ENCODE peak calls at places on chromosome 15, in six cellular contexts. G is fibroblast of pulmonary artery, T is stomach, E is epithelial cell of esophagus, H is foreskin fibroblast, F is endothelial cell. W is an unnamed sample.

GRCh38 chr15:65286069-65286703 is 497 bp downstream of the PARP16 start:
- DNase-seq in G (peak; percentile 9), T (peak; percentile 51), E (peak; percentile 21), H (no peak), F (peak; percentile 43), W (no peak)

GRCh38 chr15:95175914-95176658 is 944.7 kb downstream of the MCTP2 start:
- DNase-seq in G (peak; percentile 93), T (no peak), E (peak; percentile 83), H (peak; percentile 85), F (no peak), W (no peak)

GRCh38 chr15:65550681-65551098 is 20.4 kb downstream of the HACD3 start:
- DNase-seq in G (peak; percentile 25), T (no peak), E (no peak), H (no peak), F (no peak), W (no peak)

GRCh38 chr15:40367038-40367672 is 9.1 kb downstream of the DISP2 start:
- DNase-seq in G (no peak), T (peak; percentile 96), E (no peak), H (no peak), F (no peak), W (no peak)

GRCh38 chr15:64050281-64051092 is 4.2 kb upstream of the DAPK2 start:
- DNase-seq in G (no peak), T (no peak), E (no peak), H (no peak), F (no peak), W (no peak)

GRCh38 chr15:36008719-36009118 is 462.8 kb upstream of the DPH6 start:
- DNase-seq in G (no peak), T (no peak), E (no peak), H (no peak), F (no peak), W (no peak)

GRCh38 chr15:81024265-81024875 is 23.6 kb downstream of the TLNRD1 start:
- DNase-seq in G (no peak), T (no peak), E (no peak), H (peak; percentile 17), F (no peak), W (no peak)

GRCh38 chr15:85554852-85555521 is 174.6 kb downstream of the AKAP13 start:
- DNase-seq in G (no peak), T (no peak), E (no peak), H (no peak), F (no peak), W (no peak)

GRCh38 chr15:52790941-52791751 is 1.0 kb upstream of the ONECUT1 start:
- DNase-seq in G (no peak), T (no peak), E (no peak), H (no peak), F (peak; percentile 48), W (no peak)

GRCh38 chr15:73936181-73936580 is 9.9 kb downstream of the LOXL1 start:
- DNase-seq in G (peak; percentile 69), T (no peak), E (peak; percentile 87), H (no peak), F (no peak), W (no peak)

GRCh38 chr15:82878325-82878724 is 68.9 kb downstream of the WHAMM start:
- DNase-seq in G (no peak), T (no peak), E (no peak), H (no peak), F (no peak), W (no peak)

GRCh38 chr15:23538657-23539056 is 26.8 kb upstream of the MKRN3 start:
- DNase-seq in G (no peak), T (no peak), E (no peak), H (no peak), F (no peak), W (no peak)

GRCh38 chr15:23536659-23537058 is 28.8 kb upstream of the MKRN3 start:
- DNase-seq in G (no peak), T (no peak), E (no peak), H (no peak), F (no peak), W (no peak)

GRCh38 chr15:23539892-23540291 is 25.6 kb upstream of the MKRN3 start:
- DNase-seq in G (no peak), T (no peak), E (no peak), H (no peak), F (no peak), W (no peak)
- TF ChIP-seq CTCF in G (no peak), T (no peak), E (no peak), H (no peak), F (no peak), W (no peak)

GRCh38 chr15:79034284-79034683 is 56.3 kb downstream of the RASGRF1 start:
- DNase-seq in G (no peak), T (no peak), E (no peak), H (no peak), F (no peak), W (no peak)

GRCh38 chr15:79036323-79036722 is 54.3 kb downstream of the RASGRF1 start:
- DNase-seq in G (no peak), T (no peak), E (no peak), H (no peak), F (no peak), W (no peak)

GRCh38 chr15:79032656-79033055 is 57.9 kb downstream of the RASGRF1 start:
- DNase-seq in G (no peak), T (no peak), E (no peak), H (no peak), F (no peak), W (no peak)

GRCh38 chr15:79035814-79036213 is 54.8 kb downstream of the RASGRF1 start:
- DNase-seq in G (no peak), T (no peak), E (no peak), H (no peak), F (no peak), W (no peak)

GRCh38 chr15:79035111-79035601 is 55.4 kb downstream of the RASGRF1 start:
- DNase-seq in G (no peak), T (no peak), E (peak; percentile 41), H (no peak), F (no peak), W (no peak)
- TF ChIP-seq CTCF in G (no peak), T (no peak), E (no peak), H (no peak), F (peak; percentile 29), W (no peak)

GRCh38 chr15:22813844-22814243 is 24.6 kb upstream of the NIPA2 start:
- DNase-seq in G (no peak), T (no peak), E (no peak), H (no peak), F (no peak), W (no peak)

GRCh38 chr15:22810735-22811338 is 24.4 kb downstream of the NIPA1 start:
- DNase-seq in G (no peak), T (no peak), E (no peak), H (peak; percentile 16), F (no peak), W (no peak)

GRCh38 chr15:22808761-22809280 is 22.4 kb downstream of the NIPA1 start:
- DNase-seq in G (no peak), T (no peak), E (no peak), H (no peak), F (no peak), W (no peak)

GRCh38 chr15:22810033-22810734 is 23.7 kb downstream of the NIPA1 start:
- DNase-seq in G (no peak), T (no peak), E (no peak), H (no peak), F (no peak), W (no peak)

DNA sequence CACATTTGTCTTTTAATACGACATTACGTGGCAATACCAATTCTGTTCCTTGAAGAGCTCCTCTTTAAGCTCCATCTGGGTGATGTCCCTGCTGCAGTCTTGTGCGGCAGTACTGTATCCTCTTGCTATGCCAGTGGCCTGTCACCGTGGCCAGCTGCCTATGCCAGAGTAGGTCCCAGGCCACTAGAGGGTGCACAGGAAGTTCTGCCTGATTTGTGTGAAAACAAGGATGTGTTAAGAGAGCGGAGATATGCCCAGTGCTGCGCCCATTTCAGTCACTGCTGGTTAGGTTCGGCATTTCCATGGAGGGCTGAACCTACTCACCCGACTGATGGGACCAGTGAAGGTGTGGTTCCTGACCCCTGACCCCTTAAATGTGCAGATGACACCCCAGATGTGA is 25.2 kb downstream of the NIPA1 start:
- DNase-seq in G (peak; percentile 19), T (peak; percentile 66), E (peak; percentile 8), H (peak; percentile 3), F (peak; percentile 46), W (peak; percentile 4)
- TF ChIP-seq CTCF in G (peak; percentile 35), T (no peak), E (peak; percentile 23), H (peak; percentile 44), F (no peak), W (no peak)

GRCh38 chr15:42800731-42801474 is 64.0 kb upstream of the CDAN1 start:
- DNase-seq in G (no peak), T (no peak), E (peak; percentile 30), H (no peak), F (peak; percentile 8), W (no peak)

GRCh38 chr15:42802168-42802567 is 65.2 kb upstream of the CDAN1 start:
- DNase-seq in G (no peak), T (no peak), E (no peak), H (no peak), F (no peak), W (no peak)

GRCh38 chr15:42798802-42799201 is 61.9 kb upstream of the CDAN1 start:
- DNase-seq in G (no peak), T (no peak), E (no peak), H (no peak), F (no peak), W (no peak)

GRCh38 chr15:42796955-42797779 is 60.2 kb upstream of the CDAN1 start:
- DNase-seq in G (peak; percentile 31), T (no peak), E (peak; percentile 17), H (peak; percentile 4), F (no peak), W (no peak)
- TF ChIP-seq CTCF in G (peak; percentile 7), T (no peak), E (peak; percentile 23), H (no peak), F (no peak), W (no peak)

DNA sequence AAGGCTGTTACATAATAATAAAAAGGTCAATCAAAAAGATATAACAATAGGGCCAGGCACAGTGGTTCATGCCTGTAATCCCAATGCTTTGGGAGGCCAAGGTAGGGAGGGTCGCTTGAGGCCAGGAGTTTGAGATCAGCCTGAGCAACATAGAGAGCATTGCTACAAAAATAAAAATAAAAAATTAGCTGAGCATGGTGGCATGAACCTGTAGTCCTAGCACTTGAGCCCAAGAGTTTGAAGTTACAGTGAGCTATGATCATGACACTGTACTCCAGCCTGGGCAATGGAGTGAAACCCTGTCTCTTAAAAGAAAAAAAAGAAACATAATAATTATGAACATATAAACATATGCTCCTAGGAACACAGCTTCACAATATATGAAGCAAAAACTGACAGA is 29.3 kb downstream of the AVEN start:
- DNase-seq in G (no peak), T (no peak), E (no peak), H (no peak), F (no peak), W (no peak)
- TF ChIP-seq CTCF in G (no peak), T (no peak), E (no peak), H (no peak), F (no peak), W (no peak)

DNA sequence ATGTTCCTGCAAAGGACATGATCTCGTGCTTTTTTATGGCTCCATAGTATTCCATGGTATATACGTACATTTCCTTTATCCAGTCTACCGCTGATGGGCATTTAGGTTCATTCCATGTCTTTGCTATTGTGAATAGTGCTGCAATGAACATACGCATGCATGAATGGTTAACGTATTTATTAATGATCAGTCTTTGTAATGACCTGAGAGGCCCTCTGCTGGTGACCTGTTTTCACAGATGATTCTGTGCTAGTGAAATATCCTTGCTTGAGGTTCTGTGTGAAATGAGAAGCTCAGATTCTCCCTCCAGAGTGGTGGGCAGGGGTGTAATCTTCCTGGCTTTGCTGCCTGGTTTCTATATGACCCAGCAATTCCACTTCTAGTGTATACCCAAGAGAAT is 160.2 kb upstream of the RASGRP1 start:
- DNase-seq in G (no peak), T (no peak), E (no peak), H (no peak), F (no peak), W (no peak)
- TF ChIP-seq CTCF in G (no peak), T (no peak), E (no peak), H (no peak), F (no peak), W (no peak)

GRCh38 chr15:72473670-72474465 is at the start of gene ARIH1:
- DNase-seq in G (peak; percentile 97), T (peak; percentile 98), E (peak; percentile 95), H (peak; percentile 97), F (peak; percentile 99), W (peak; percentile 99)
- TF ChIP-seq CTCF in G (peak; percentile 49), T (no peak), E (peak; percentile 47), H (peak; percentile 14), F (no peak), W (no peak)

W was measured in Calu3.